ENCODE peak calls at places on chromosomes 13 and 19, in six cellular contexts. One of them, this sample, is unnamed. For H4K20me1, the result is how much of the 10 kb centered on the place peaks cover.

GRCh38 chr13:49503951-49504350 is 8.2 kb downstream of the PHF11 start:
- DNase-seq in OCI-LY7: no peak
- DNase-seq in PC-3: no peak
- DNase-seq in SK-N-SH: no peak
- DNase-seq in neural progenitor cell: no peak
- DNase-seq in HCT116: no peak
- DNase-seq in this sample: no peak

GRCh38 chr19:49808762-49809154 is 4.3 kb downstream of the FUZ start:
- DNase-seq in OCI-LY7: peak
- DNase-seq in PC-3: peak
- DNase-seq in SK-N-SH: peak
- DNase-seq in neural progenitor cell: peak
- DNase-seq in HCT116: no peak
- DNase-seq in this sample: peak

GRCh38 chr13:36158606-36159005 is 27.4 kb upstream of the DCLK1 start:
- DNase-seq in OCI-LY7: no peak
- DNase-seq in PC-3: peak
- DNase-seq in SK-N-SH: no peak
- DNase-seq in neural progenitor cell: no peak
- DNase-seq in HCT116: no peak
- DNase-seq in this sample: no peak

GRCh38 chr13:50366488-50367174 is 351.4 kb downstream of the KCNRG start:
- DNase-seq in OCI-LY7: no peak
- DNase-seq in PC-3: peak
- DNase-seq in SK-N-SH: peak
- DNase-seq in neural progenitor cell: no peak
- DNase-seq in HCT116: no peak
- DNase-seq in this sample: no peak

GRCh38 chr19:418761-419632 is 10.1 kb upstream of the C2CD4C start:
- DNase-seq in OCI-LY7: no peak
- DNase-seq in PC-3: no peak
- DNase-seq in SK-N-SH: no peak
- DNase-seq in neural progenitor cell: no peak
- DNase-seq in HCT116: no peak
- DNase-seq in this sample: no peak

GRCh38 chr13:104206450-104207044 is 1140.3 kb upstream of the SLC10A2 start:
- DNase-seq in OCI-LY7: no peak
- DNase-seq in PC-3: no peak
- DNase-seq in SK-N-SH: no peak
- DNase-seq in neural progenitor cell: no peak
- DNase-seq in HCT116: no peak
- DNase-seq in this sample: no peak

GRCh38 chr13:46672338-46673090 is 119.5 kb downstream of the LRCH1 start:
- DNase-seq in OCI-LY7: no peak
- DNase-seq in PC-3: no peak
- DNase-seq in SK-N-SH: no peak
- DNase-seq in neural progenitor cell: no peak
- DNase-seq in HCT116: no peak
- DNase-seq in this sample: no peak

GRCh38 chr13:30873519-30873918 is 32.6 kb upstream of the MEDAG start:
- DNase-seq in OCI-LY7: no peak
- DNase-seq in PC-3: no peak
- DNase-seq in SK-N-SH: no peak
- DNase-seq in neural progenitor cell: peak
- DNase-seq in HCT116: no peak
- DNase-seq in this sample: no peak

GRCh38 chr19:7720351-7720750 is 11.6 kb downstream of the CLEC4G start:
- DNase-seq in OCI-LY7: no peak
- DNase-seq in PC-3: no peak
- DNase-seq in SK-N-SH: no peak
- DNase-seq in neural progenitor cell: no peak
- DNase-seq in HCT116: no peak
- DNase-seq in this sample: no peak

GRCh38 chr13:40503966-40504591 is 162.4 kb downstream of the FOXO1 start:
- DNase-seq in OCI-LY7: no peak
- DNase-seq in PC-3: peak
- DNase-seq in SK-N-SH: no peak
- DNase-seq in neural progenitor cell: no peak
- DNase-seq in HCT116: no peak
- DNase-seq in this sample: peak

GRCh38 chr13:20403826-20404225 is 121.8 kb downstream of the CRYL1 start:
- DNase-seq in OCI-LY7: no peak
- DNase-seq in PC-3: no peak
- DNase-seq in SK-N-SH: no peak
- DNase-seq in neural progenitor cell: no peak
- DNase-seq in HCT116: no peak
- DNase-seq in this sample: no peak

GRCh38 chr13:87426737-87427136 is 244.4 kb upstream of the SLITRK5 start:
- DNase-seq in OCI-LY7: no peak
- DNase-seq in PC-3: no peak
- DNase-seq in SK-N-SH: no peak
- DNase-seq in neural progenitor cell: no peak
- DNase-seq in HCT116: no peak
- DNase-seq in this sample: no peak

GRCh38 chr13:86881390-86881789 is 789.8 kb upstream of the SLITRK5 start:
- DNase-seq in OCI-LY7: no peak
- DNase-seq in PC-3: no peak
- DNase-seq in SK-N-SH: no peak
- DNase-seq in neural progenitor cell: no peak
- DNase-seq in HCT116: no peak
- DNase-seq in this sample: no peak

GRCh38 chr19:32233885-32234284 is 111.5 kb upstream of the ZNF507 start:
- DNase-seq in OCI-LY7: no peak
- DNase-seq in PC-3: no peak
- DNase-seq in SK-N-SH: no peak
- DNase-seq in neural progenitor cell: no peak
- DNase-seq in HCT116: no peak
- DNase-seq in this sample: no peak

GRCh38 chr13:44174769-44175425 is 198.7 kb upstream of the SERP2 start:
- DNase-seq in OCI-LY7: no peak
- DNase-seq in PC-3: no peak
- DNase-seq in SK-N-SH: no peak
- DNase-seq in neural progenitor cell: no peak
- DNase-seq in HCT116: no peak
- DNase-seq in this sample: peak

GRCh38 chr19:53868091-53868891 is 608 bp downstream of the MYADM start:
- DNase-seq in OCI-LY7: no peak
- DNase-seq in PC-3: peak
- DNase-seq in SK-N-SH: peak
- DNase-seq in neural progenitor cell: peak
- DNase-seq in HCT116: no peak
- DNase-seq in this sample: peak

GRCh38 chr13:97367016-97367415 is 67.0 kb upstream of the RAP2A start:
- DNase-seq in OCI-LY7: no peak
- DNase-seq in PC-3: no peak
- DNase-seq in SK-N-SH: no peak
- DNase-seq in neural progenitor cell: no peak
- DNase-seq in HCT116: no peak
- DNase-seq in this sample: no peak

GRCh38 chr19:33414667-33415605 is 41.4 kb downstream of the CEBPG start:
- DNase-seq in OCI-LY7: no peak
- DNase-seq in PC-3: no peak
- DNase-seq in SK-N-SH: no peak
- DNase-seq in neural progenitor cell: no peak
- DNase-seq in HCT116: no peak
- DNase-seq in this sample: no peak

GRCh38 chr13:67148219-67148583 is 81.9 kb downstream of the PCDH9 start:
- DNase-seq in OCI-LY7: no peak
- DNase-seq in PC-3: no peak
- DNase-seq in SK-N-SH: no peak
- DNase-seq in neural progenitor cell: no peak
- DNase-seq in HCT116: no peak
- DNase-seq in this sample: no peak

GRCh38 chr13:80224468-80224867 is 116.5 kb downstream of the SPRY2 start:
- DNase-seq in OCI-LY7: no peak
- DNase-seq in PC-3: peak
- DNase-seq in SK-N-SH: no peak
- DNase-seq in neural progenitor cell: no peak
- DNase-seq in HCT116: no peak
- DNase-seq in this sample: no peak

GRCh38 chr13:99545979-99546378 is 44.7 kb downstream of the TM9SF2 start:
- DNase-seq in OCI-LY7: no peak
- DNase-seq in PC-3: no peak
- DNase-seq in SK-N-SH: no peak
- DNase-seq in neural progenitor cell: peak
- DNase-seq in HCT116: no peak
- DNase-seq in this sample: no peak

GRCh38 chr19:48926909-48927308 is 6.6 kb upstream of the DHDH start:
- DNase-seq in OCI-LY7: no peak
- DNase-seq in PC-3: peak
- DNase-seq in SK-N-SH: no peak
- DNase-seq in neural progenitor cell: no peak
- DNase-seq in HCT116: peak
- DNase-seq in this sample: peak

GRCh38 chr19:42074513-42075363 is 1.2 kb upstream of the ZNF574 start:
- DNase-seq in OCI-LY7: peak
- DNase-seq in PC-3: no peak
- DNase-seq in SK-N-SH: peak
- DNase-seq in neural progenitor cell: no peak
- DNase-seq in HCT116: no peak
- DNase-seq in this sample: peak

GRCh38 chr13:109684836-109685602 is 101.4 kb downstream of the IRS2 start:
- DNase-seq in OCI-LY7: no peak
- DNase-seq in PC-3: peak
- DNase-seq in SK-N-SH: no peak
- DNase-seq in neural progenitor cell: no peak
- DNase-seq in HCT116: no peak
- DNase-seq in this sample: peak

GRCh38 chr13:109840201-109840892 is 54.0 kb upstream of the IRS2 start:
- DNase-seq in OCI-LY7: no peak
- DNase-seq in PC-3: peak
- DNase-seq in SK-N-SH: no peak
- DNase-seq in neural progenitor cell: peak
- DNase-seq in HCT116: peak
- DNase-seq in this sample: no peak

GRCh38 chr19:48858984-48859710 is 9.3 kb downstream of the PLEKHA4 start:
- DNase-seq in OCI-LY7: peak
- DNase-seq in PC-3: no peak
- DNase-seq in SK-N-SH: no peak
- DNase-seq in neural progenitor cell: no peak
- DNase-seq in HCT116: no peak
- DNase-seq in this sample: no peak

GRCh38 chr19:38291855-38292254 is 12.2 kb upstream of the C19orf33 start:
- DNase-seq in OCI-LY7: no peak
- DNase-seq in PC-3: no peak
- DNase-seq in SK-N-SH: no peak
- DNase-seq in neural progenitor cell: no peak
- DNase-seq in HCT116: no peak
- DNase-seq in this sample: no peak

GRCh38 chr13:38262211-38262610 is 87.4 kb upstream of the UFM1 start:
- DNase-seq in OCI-LY7: no peak
- DNase-seq in PC-3: no peak
- DNase-seq in SK-N-SH: no peak
- DNase-seq in neural progenitor cell: no peak
- DNase-seq in HCT116: no peak
- DNase-seq in this sample: no peak

GRCh38 chr19:34962945-34963530 is 991 bp downstream of the ZNF792 start:
- DNase-seq in OCI-LY7: no peak
- DNase-seq in PC-3: peak
- DNase-seq in SK-N-SH: peak
- DNase-seq in neural progenitor cell: no peak
- DNase-seq in HCT116: no peak
- DNase-seq in this sample: no peak

GRCh38 chr19:8080832-8081231 is 28.3 kb downstream of the CCL25 start:
- DNase-seq in OCI-LY7: no peak
- DNase-seq in PC-3: no peak
- DNase-seq in SK-N-SH: no peak
- DNase-seq in neural progenitor cell: no peak
- DNase-seq in HCT116: no peak
- DNase-seq in this sample: no peak

GRCh38 chr13:36674337-36675212 is 755 bp downstream of the SERTM1 start:
- DNase-seq in OCI-LY7: no peak
- DNase-seq in PC-3: no peak
- DNase-seq in SK-N-SH: peak
- DNase-seq in neural progenitor cell: peak
- DNase-seq in HCT116: no peak
- DNase-seq in this sample: no peak

DNA sequence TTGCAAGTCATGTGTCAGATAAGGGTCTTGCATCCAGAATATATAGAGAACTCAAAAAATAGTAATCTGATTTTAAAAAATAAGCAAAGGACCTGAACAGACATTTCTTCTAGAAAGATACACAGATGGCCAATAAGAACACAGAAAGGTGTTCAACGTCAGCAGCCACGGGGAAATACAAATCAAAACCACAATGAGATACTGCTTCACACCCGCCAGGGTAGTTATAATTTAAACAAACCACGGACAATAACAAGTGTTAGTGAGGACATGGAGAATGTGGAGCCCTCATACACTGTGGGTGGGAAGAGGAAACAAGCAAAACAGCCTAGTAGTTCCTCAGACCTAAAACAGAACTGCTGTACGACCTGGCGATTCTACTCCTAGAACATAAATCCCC is 26.6 kb upstream of the NAPA start:
- DNase-seq in OCI-LY7: no peak
- DNase-seq in PC-3: no peak
- DNase-seq in SK-N-SH: no peak
- DNase-seq in neural progenitor cell: no peak
- DNase-seq in HCT116: no peak
- DNase-seq in this sample: no peak
- TF ChIP-seq EZH2phosphoT487 in OCI-LY7: no peak
- TF ChIP-seq EZH2phosphoT487 in PC-3: no peak
- TF ChIP-seq EZH2phosphoT487 in SK-N-SH: no peak
- TF ChIP-seq EZH2phosphoT487 in neural progenitor cell: no peak
- TF ChIP-seq EZH2phosphoT487 in HCT116: no peak
- TF ChIP-seq EZH2phosphoT487 in this sample: no peak

GRCh38 chr19:46605356-46605821 is 4.3 kb downstream of the CALM3 start:
- DNase-seq in OCI-LY7: no peak
- DNase-seq in PC-3: no peak
- DNase-seq in SK-N-SH: peak
- DNase-seq in neural progenitor cell: no peak
- DNase-seq in HCT116: no peak
- DNase-seq in this sample: no peak
- H4K20me1 ChIP-seq in OCI-LY7: under half
- H4K20me1 ChIP-seq in PC-3: under half
- H4K20me1 ChIP-seq in SK-N-SH: under half
- H4K20me1 ChIP-seq in neural progenitor cell: half or more
- H4K20me1 ChIP-seq in HCT116: under half
- H4K20me1 ChIP-seq in this sample: under half

GRCh38 chr13:27791901-27792392 is 336 bp upstream of the GSX1 start:
- DNase-seq in OCI-LY7: no peak
- DNase-seq in PC-3: no peak
- DNase-seq in SK-N-SH: no peak
- DNase-seq in neural progenitor cell: no peak
- DNase-seq in HCT116: no peak
- DNase-seq in this sample: no peak
- H3K4me3 ChIP-seq in OCI-LY7: no peak
- H3K4me3 ChIP-seq in PC-3: no peak
- H3K4me3 ChIP-seq in SK-N-SH: no peak
- H3K4me3 ChIP-seq in neural progenitor cell: no peak
- H3K4me3 ChIP-seq in HCT116: no peak
- H3K4me3 ChIP-seq in this sample: no peak

GRCh38 chr13:64556391-64556790 is 2673.7 kb downstream of the PCDH9 start:
- DNase-seq in OCI-LY7: no peak
- DNase-seq in PC-3: no peak
- DNase-seq in SK-N-SH: no peak
- DNase-seq in neural progenitor cell: no peak
- DNase-seq in HCT116: no peak
- DNase-seq in this sample: no peak

GRCh38 chr13:64551755-64552154 is 2678.4 kb downstream of the PCDH9 start:
- DNase-seq in OCI-LY7: no peak
- DNase-seq in PC-3: peak
- DNase-seq in SK-N-SH: no peak
- DNase-seq in neural progenitor cell: no peak
- DNase-seq in HCT116: no peak
- DNase-seq in this sample: no peak

GRCh38 chr13:64553411-64554129 is 2676.6 kb downstream of the PCDH9 start:
- DNase-seq in OCI-LY7: no peak
- DNase-seq in PC-3: peak
- DNase-seq in SK-N-SH: no peak
- DNase-seq in neural progenitor cell: no peak
- DNase-seq in HCT116: no peak
- DNase-seq in this sample: no peak
- TF ChIP-seq EZH2phosphoT487 in OCI-LY7: no peak
- TF ChIP-seq EZH2phosphoT487 in PC-3: no peak
- TF ChIP-seq EZH2phosphoT487 in SK-N-SH: no peak
- TF ChIP-seq EZH2phosphoT487 in neural progenitor cell: no peak
- TF ChIP-seq EZH2phosphoT487 in HCT116: no peak
- TF ChIP-seq EZH2phosphoT487 in this sample: no peak